ENCODE peak calls at places on chromosomes 5 and 9, in four cellular contexts. One of them, this sample, is unnamed.

GRCh38 chr9:99237356-99237755 is 15.3 kb downstream of the SEC61B start:
- DNase-seq in K562: no peak
- DNase-seq in HepG2: no peak
- DNase-seq in H1: no peak
- DNase-seq in this sample: no peak

GRCh38 chr5:68460147-68460760 is 244.7 kb downstream of the PIK3R1 start:
- DNase-seq in HepG2: peak; percentile 52
- DNase-seq in K562: peak; percentile 86
- DNase-seq in H1: no peak
- DNase-seq in this sample: peak; percentile 69

GRCh38 chr9:84485539-84485938 is 145.0 kb upstream of the SLC28A3 start:
- DNase-seq in H1: no peak
- DNase-seq in K562: no peak
- DNase-seq in HepG2: no peak
- DNase-seq in this sample: no peak

GRCh38 chr9:86942352-86943222 is 4.7 kb downstream of the GAS1 start:
- DNase-seq in HepG2: no peak
- DNase-seq in K562: no peak
- DNase-seq in H1: no peak
- DNase-seq in this sample: no peak

GRCh38 chr5:172727551-172727950 is 43.4 kb downstream of the DUSP1 start:
- DNase-seq in H1: no peak
- DNase-seq in K562: no peak
- DNase-seq in HepG2: no peak
- DNase-seq in this sample: no peak

GRCh38 chr9:136671646-136672430 is 9.1 kb downstream of the EGFL7 start:
- DNase-seq in HepG2: no peak
- DNase-seq in K562: peak; percentile 72
- DNase-seq in H1: peak; percentile 92
- DNase-seq in this sample: no peak

GRCh38 chr5:3122216-3122615 is 370.7 kb upstream of the IRX2 start:
- DNase-seq in HepG2: no peak
- DNase-seq in K562: no peak
- DNase-seq in H1: no peak
- DNase-seq in this sample: no peak

GRCh38 chr9:106421772-106422171 is 441.2 kb upstream of the ZNF462 start:
- DNase-seq in HepG2: no peak
- DNase-seq in H1: no peak
- DNase-seq in K562: no peak
- DNase-seq in this sample: no peak

GRCh38 chr5:73519531-73520283 is 21.5 kb downstream of the BTF3 start:
- DNase-seq in K562: peak; percentile 84
- DNase-seq in HepG2: peak; percentile 84
- DNase-seq in H1: peak; percentile 79
- DNase-seq in this sample: peak; percentile 86

GRCh38 chr5:83931969-83932368 is 211.3 kb upstream of the HAPLN1 start:
- DNase-seq in K562: no peak
- DNase-seq in H1: no peak
- DNase-seq in HepG2: no peak
- DNase-seq in this sample: no peak

GRCh38 chr5:147080391-147080790 is 154.4 kb upstream of the STK32A start:
- DNase-seq in K562: no peak
- DNase-seq in HepG2: no peak
- DNase-seq in H1: no peak
- DNase-seq in this sample: no peak

GRCh38 chr5:34656001-34656699 is at the start of gene RAI14:
- DNase-seq in H1: peak; percentile 86
- DNase-seq in K562: peak; percentile 86
- DNase-seq in HepG2: peak; percentile 41
- DNase-seq in this sample: peak; percentile 81

GRCh38 chr9:137128158-137129088 is 10.5 kb upstream of the GRIN1 start:
- DNase-seq in HepG2: no peak
- DNase-seq in H1: no peak
- DNase-seq in K562: no peak
- DNase-seq in this sample: no peak

GRCh38 chr5:149937610-149938009 is 7.0 kb downstream of the PDE6A start:
- DNase-seq in H1: no peak
- DNase-seq in HepG2: no peak
- DNase-seq in K562: no peak
- DNase-seq in this sample: peak; percentile 55

GRCh38 chr9:111610851-111611250 is 11.4 kb upstream of the PTGR1 start:
- DNase-seq in H1: no peak
- DNase-seq in K562: no peak
- DNase-seq in HepG2: no peak
- DNase-seq in this sample: no peak

GRCh38 chr5:149745944-149746326 is 15.8 kb downstream of the PPARGC1B start:
- DNase-seq in HepG2: no peak
- DNase-seq in K562: peak; percentile 45
- DNase-seq in H1: no peak
- DNase-seq in this sample: no peak

GRCh38 chr5:41869150-41869738 is 981 bp downstream of the OXCT1 start:
- DNase-seq in HepG2: no peak
- DNase-seq in K562: peak; percentile 55
- DNase-seq in H1: no peak
- DNase-seq in this sample: no peak

GRCh38 chr9:109013678-109014145 is 413 bp upstream of the CTNNAL1 start:
- DNase-seq in K562: no peak
- DNase-seq in H1: no peak
- DNase-seq in HepG2: no peak
- DNase-seq in this sample: no peak

GRCh38 chr5:113425909-113426308 is 8.9 kb downstream of the TSSK1B start:
- DNase-seq in H1: no peak
- DNase-seq in K562: no peak
- DNase-seq in HepG2: no peak
- DNase-seq in this sample: no peak

GRCh38 chr5:131536211-131536826 is 98.7 kb downstream of the RAPGEF6 start:
- DNase-seq in H1: no peak
- DNase-seq in K562: peak; percentile 28
- DNase-seq in HepG2: no peak
- DNase-seq in this sample: no peak

GRCh38 chr5:59286510-59286909 is 607.0 kb downstream of the PDE4D start:
- DNase-seq in HepG2: no peak
- DNase-seq in H1: no peak
- DNase-seq in K562: no peak
- DNase-seq in this sample: no peak

GRCh38 chr9:20351715-20352114 is 270.6 kb downstream of the MLLT3 start:
- DNase-seq in H1: no peak
- DNase-seq in K562: no peak
- DNase-seq in HepG2: no peak
- DNase-seq in this sample: no peak

DNA sequence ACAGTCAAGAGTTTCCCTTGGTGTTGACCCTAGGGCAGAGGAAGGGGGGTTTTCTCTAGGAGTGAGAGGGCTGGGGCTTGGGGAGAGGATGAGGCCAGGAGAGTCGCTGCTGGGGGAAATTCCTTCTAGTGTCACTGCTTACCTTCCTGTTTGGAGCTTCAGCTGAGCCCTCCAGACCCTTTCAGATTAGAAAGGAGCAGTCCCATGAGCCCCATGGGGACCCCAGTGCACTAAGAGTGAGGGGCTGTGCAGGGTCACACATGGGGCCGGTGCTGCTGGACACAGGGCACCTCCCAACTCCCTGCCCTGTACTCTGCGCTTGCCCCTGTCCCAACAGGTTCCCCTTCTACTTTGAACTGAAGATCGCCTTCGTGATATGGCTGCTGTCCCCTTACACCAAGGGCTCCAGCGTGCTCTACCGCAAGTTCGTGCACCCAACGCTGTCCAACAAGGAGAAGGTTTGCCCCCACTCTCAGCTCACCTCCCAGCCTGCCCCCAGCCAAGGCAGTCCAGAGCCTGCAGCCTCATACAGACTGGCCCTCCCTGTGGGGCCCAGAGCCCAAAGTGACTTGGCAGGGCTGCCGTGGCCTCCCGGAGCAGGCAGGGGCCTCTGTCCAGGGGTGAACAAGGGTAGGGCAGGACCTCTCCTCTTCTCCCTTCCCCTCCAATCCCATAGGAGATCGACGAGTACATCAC is 5.4 kb downstream of the REEP2 start:
- DNase-seq in H1: no peak
- DNase-seq in HepG2: no peak
- DNase-seq in K562: no peak
- DNase-seq in this sample: no peak
- TF ChIP-seq PHF8 in H1: no peak
- TF ChIP-seq PHF8 in HepG2: no peak
- TF ChIP-seq PHF8 in K562: no peak
- TF ChIP-seq PHF8 in this sample: no peak

GRCh38 chr5:372556-372910 is 51.0 kb downstream of the AHRR start:
- DNase-seq in K562: no peak
- DNase-seq in HepG2: no peak
- DNase-seq in H1: peak; percentile 40
- DNase-seq in this sample: no peak
- TF ChIP-seq PHF8 in K562: no peak
- TF ChIP-seq PHF8 in HepG2: no peak
- TF ChIP-seq PHF8 in H1: no peak
- TF ChIP-seq PHF8 in this sample: no peak

DNA sequence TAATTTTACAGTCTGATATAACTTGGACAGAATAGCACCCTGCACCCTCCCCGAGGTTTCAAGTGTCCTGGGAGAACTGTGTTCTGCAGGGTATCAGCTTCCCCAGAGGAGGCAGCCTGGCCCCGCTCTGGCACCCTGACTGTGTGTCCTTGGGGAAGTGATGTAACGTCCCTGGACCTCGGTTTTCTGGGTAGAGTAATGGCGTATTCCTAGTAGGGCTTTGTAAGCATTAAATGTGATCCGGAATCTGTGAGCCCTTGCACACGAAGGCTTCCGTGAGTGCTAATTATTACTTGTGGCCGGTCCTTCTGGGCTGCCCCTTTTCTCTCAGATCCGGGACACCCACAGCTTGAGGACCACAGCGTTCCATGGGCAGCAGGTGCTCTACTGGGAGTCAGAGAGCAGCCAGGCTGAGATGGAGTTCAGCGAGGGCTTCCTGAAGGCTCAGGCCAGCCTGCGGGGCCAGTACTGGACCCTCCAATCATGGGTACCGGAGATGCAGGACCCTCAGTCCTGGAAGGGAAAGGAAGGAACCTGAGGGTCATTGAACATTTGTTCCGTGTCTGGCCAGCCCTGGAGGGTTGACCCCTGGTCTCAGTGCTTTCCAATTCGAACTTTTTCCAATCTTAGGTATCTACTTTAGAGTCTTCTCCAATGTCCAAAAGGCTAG is 1.0 kb upstream of the CACFD1 start:
- DNase-seq in HepG2: peak; percentile 41
- DNase-seq in K562: no peak
- DNase-seq in H1: no peak
- DNase-seq in this sample: no peak
- TF ChIP-seq PHF8 in HepG2: no peak
- TF ChIP-seq PHF8 in K562: no peak
- TF ChIP-seq PHF8 in H1: no peak
- TF ChIP-seq PHF8 in this sample: no peak

DNA sequence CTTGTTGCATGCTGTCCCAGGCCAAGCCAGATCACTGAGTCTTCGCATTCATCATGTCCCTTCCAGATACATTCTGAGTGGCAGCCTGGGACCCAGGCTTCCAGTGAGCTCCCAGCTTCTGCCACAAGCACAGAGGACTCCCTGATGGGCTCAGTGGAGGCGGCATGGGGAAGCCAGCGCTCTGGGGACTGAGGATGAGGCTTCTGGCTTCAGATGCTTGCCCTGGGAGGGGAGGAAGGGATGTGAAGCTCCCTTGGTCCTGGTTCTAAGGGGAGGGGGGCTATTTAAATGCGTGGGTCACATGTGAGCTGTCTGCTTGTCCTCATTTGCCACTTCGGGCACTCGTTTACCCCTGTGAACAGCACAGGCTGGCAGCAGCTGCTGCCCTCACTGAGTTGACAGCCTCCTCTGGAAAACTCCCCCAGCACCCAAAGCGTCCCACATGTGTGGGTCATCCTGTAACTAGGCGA is 174.0 kb downstream of the NR3C1 start:
- DNase-seq in HepG2: no peak
- DNase-seq in H1: no peak
- DNase-seq in K562: no peak
- DNase-seq in this sample: no peak
- TF ChIP-seq PHF8 in HepG2: no peak
- TF ChIP-seq PHF8 in H1: no peak
- TF ChIP-seq PHF8 in K562: no peak
- TF ChIP-seq PHF8 in this sample: no peak

GRCh38 chr5:141560141-141560540 is 58.7 kb downstream of the DIAPH1 start:
- DNase-seq in K562: no peak
- DNase-seq in H1: no peak
- DNase-seq in HepG2: no peak
- DNase-seq in this sample: no peak

GRCh38 chr5:141558150-141558549 is 60.6 kb downstream of the DIAPH1 start:
- DNase-seq in K562: no peak
- DNase-seq in HepG2: no peak
- DNase-seq in H1: no peak
- DNase-seq in this sample: no peak

GRCh38 chr5:141560725-141561483 is 57.9 kb downstream of the DIAPH1 start:
- DNase-seq in H1: peak; percentile 73
- DNase-seq in HepG2: peak; percentile 10
- DNase-seq in K562: peak; percentile 59
- DNase-seq in this sample: no peak

GRCh38 chr5:141557681-141558136 is 61.1 kb downstream of the DIAPH1 start:
- DNase-seq in K562: peak; percentile 78
- DNase-seq in H1: peak; percentile 89
- DNase-seq in HepG2: peak; percentile 50
- DNase-seq in this sample: peak; percentile 83

GRCh38 chr5:141559481-141559880 is 59.3 kb downstream of the DIAPH1 start:
- DNase-seq in H1: no peak
- DNase-seq in K562: no peak
- DNase-seq in HepG2: no peak
- DNase-seq in this sample: no peak
- TF ChIP-seq PHF8 in H1: no peak
- TF ChIP-seq PHF8 in K562: no peak
- TF ChIP-seq PHF8 in HepG2: no peak
- TF ChIP-seq PHF8 in this sample: no peak